ENCODE peak calls at places on chromosomes 5 and 9, in six cellular contexts. One of them, this sample, is unnamed. For H3K36me3, the result is how much of the 10 kb centered on the place peaks cover.

GRCh38 chr5:74030821-74031220 is 404.8 kb downstream of the ARHGEF28 start:
- DNase-seq in GM23338: no peak
- DNase-seq in lung: no peak
- DNase-seq in brain microvascular endothelial cell: no peak
- DNase-seq in psoas muscle: no peak
- DNase-seq in tibial artery: no peak
- DNase-seq in this sample: no peak

GRCh38 chr9:85431396-85432102 is 310.2 kb downstream of the AGTPBP1 start:
- DNase-seq in GM23338: no peak
- DNase-seq in lung: no peak
- DNase-seq in brain microvascular endothelial cell: no peak
- DNase-seq in psoas muscle: no peak
- DNase-seq in tibial artery: no peak
- DNase-seq in this sample: no peak

GRCh38 chr9:81823672-81824554 is 104.3 kb upstream of the SPATA31D4 start:
- DNase-seq in GM23338: no peak
- DNase-seq in lung: no peak
- DNase-seq in brain microvascular endothelial cell: no peak
- DNase-seq in psoas muscle: no peak
- DNase-seq in tibial artery: no peak
- DNase-seq in this sample: no peak

GRCh38 chr5:174699131-174699530 is 25.3 kb upstream of the MSX2 start:
- DNase-seq in GM23338: no peak
- DNase-seq in lung: no peak
- DNase-seq in brain microvascular endothelial cell: no peak
- DNase-seq in psoas muscle: no peak
- DNase-seq in tibial artery: no peak
- DNase-seq in this sample: no peak

GRCh38 chr5:8831854-8832253 is 714.0 kb downstream of the SEMA5A start:
- DNase-seq in GM23338: no peak
- DNase-seq in lung: no peak
- DNase-seq in brain microvascular endothelial cell: no peak
- DNase-seq in psoas muscle: no peak
- DNase-seq in tibial artery: no peak
- DNase-seq in this sample: no peak

GRCh38 chr5:107937710-107938355 is 267.1 kb upstream of the EFNA5 start:
- DNase-seq in GM23338: no peak
- DNase-seq in lung: no peak
- DNase-seq in brain microvascular endothelial cell: no peak
- DNase-seq in psoas muscle: no peak
- DNase-seq in tibial artery: no peak
- DNase-seq in this sample: no peak

GRCh38 chr5:141430332-141431113 is at the start of gene PCDHGA12:
- DNase-seq in GM23338: peak
- DNase-seq in lung: no peak
- DNase-seq in brain microvascular endothelial cell: peak
- DNase-seq in psoas muscle: peak
- DNase-seq in tibial artery: peak
- DNase-seq in this sample: no peak

GRCh38 chr9:88425538-88425950 is 37.3 kb downstream of the SPIN1 start:
- DNase-seq in GM23338: peak
- DNase-seq in lung: no peak
- DNase-seq in brain microvascular endothelial cell: no peak
- DNase-seq in psoas muscle: no peak
- DNase-seq in tibial artery: no peak
- DNase-seq in this sample: no peak

GRCh38 chr9:109101810-109102209 is 17.9 kb downstream of the TMEM245 start:
- DNase-seq in GM23338: no peak
- DNase-seq in lung: no peak
- DNase-seq in brain microvascular endothelial cell: peak
- DNase-seq in psoas muscle: no peak
- DNase-seq in tibial artery: no peak
- DNase-seq in this sample: peak

GRCh38 chr9:133238272-133238850 is 29.3 kb upstream of the OBP2B start:
- DNase-seq in GM23338: peak
- DNase-seq in lung: peak
- DNase-seq in brain microvascular endothelial cell: peak
- DNase-seq in psoas muscle: peak
- DNase-seq in tibial artery: peak
- DNase-seq in this sample: no peak

GRCh38 chr5:39466804-39467203 is 42.0 kb upstream of the DAB2 start:
- DNase-seq in GM23338: no peak
- DNase-seq in lung: no peak
- DNase-seq in brain microvascular endothelial cell: no peak
- DNase-seq in psoas muscle: no peak
- DNase-seq in tibial artery: no peak
- DNase-seq in this sample: no peak

GRCh38 chr9:35499029-35499700 is 9.3 kb downstream of the RUSC2 start:
- DNase-seq in GM23338: no peak
- DNase-seq in lung: no peak
- DNase-seq in brain microvascular endothelial cell: no peak
- DNase-seq in psoas muscle: no peak
- DNase-seq in tibial artery: no peak
- DNase-seq in this sample: no peak

GRCh38 chr5:164600166-164600715 is 1094.8 kb downstream of the MAT2B start:
- DNase-seq in GM23338: no peak
- DNase-seq in lung: no peak
- DNase-seq in brain microvascular endothelial cell: no peak
- DNase-seq in psoas muscle: no peak
- DNase-seq in tibial artery: no peak
- DNase-seq in this sample: no peak

GRCh38 chr9:96209407-96210031 is 92.5 kb downstream of the HSD17B3 start:
- DNase-seq in GM23338: no peak
- DNase-seq in lung: no peak
- DNase-seq in brain microvascular endothelial cell: peak
- DNase-seq in psoas muscle: no peak
- DNase-seq in tibial artery: peak
- DNase-seq in this sample: no peak

GRCh38 chr9:113298311-113298710 is 4.9 kb downstream of the RNF183 start:
- DNase-seq in GM23338: no peak
- DNase-seq in lung: no peak
- DNase-seq in brain microvascular endothelial cell: no peak
- DNase-seq in psoas muscle: no peak
- DNase-seq in tibial artery: no peak
- DNase-seq in this sample: no peak

GRCh38 chr9:113296796-113297558 is 6.2 kb downstream of the RNF183 start:
- DNase-seq in GM23338: no peak
- DNase-seq in lung: no peak
- DNase-seq in brain microvascular endothelial cell: no peak
- DNase-seq in psoas muscle: no peak
- DNase-seq in tibial artery: no peak
- DNase-seq in this sample: no peak

GRCh38 chr9:113290052-113290607 is 13.0 kb downstream of the RNF183 start:
- DNase-seq in GM23338: no peak
- DNase-seq in lung: no peak
- DNase-seq in brain microvascular endothelial cell: no peak
- DNase-seq in psoas muscle: no peak
- DNase-seq in tibial artery: no peak
- DNase-seq in this sample: no peak

GRCh38 chr9:113289091-113289490 is 13.6 kb downstream of the PRPF4 start:
- DNase-seq in GM23338: no peak
- DNase-seq in lung: no peak
- DNase-seq in brain microvascular endothelial cell: no peak
- DNase-seq in psoas muscle: no peak
- DNase-seq in tibial artery: no peak
- DNase-seq in this sample: no peak

DNA sequence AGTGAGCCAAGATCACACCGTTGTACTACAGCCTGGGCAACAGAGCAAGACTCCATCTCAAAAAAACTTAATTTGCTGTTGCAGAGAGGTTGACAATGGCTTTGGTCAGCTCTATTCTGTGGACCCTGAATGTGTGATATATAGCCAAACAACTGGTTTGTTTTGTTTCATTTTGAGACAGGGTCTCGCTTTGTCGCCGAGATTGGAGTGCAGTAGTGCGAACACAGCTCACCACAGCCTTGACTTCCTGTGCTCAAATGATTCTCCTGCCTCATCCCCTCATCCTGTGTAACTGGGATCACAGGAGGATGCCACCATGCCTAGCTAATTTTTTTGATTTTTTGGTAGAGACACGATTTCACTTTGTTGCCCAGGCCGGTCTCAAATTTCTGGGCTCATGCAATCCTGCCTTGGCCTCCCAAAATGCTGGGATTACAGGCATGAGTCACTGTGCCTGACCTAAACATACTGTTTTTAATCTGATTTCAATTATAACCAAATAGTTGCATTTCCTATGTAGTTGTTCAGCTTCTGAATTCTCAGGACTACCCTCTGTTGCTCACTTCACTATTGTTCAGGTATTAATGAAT is 9.8 kb downstream of the RNF183 start:
- DNase-seq in GM23338: no peak
- DNase-seq in lung: no peak
- DNase-seq in brain microvascular endothelial cell: no peak
- DNase-seq in psoas muscle: no peak
- DNase-seq in tibial artery: no peak
- DNase-seq in this sample: no peak
- H3K36me3 ChIP-seq in GM23338: under half
- H3K36me3 ChIP-seq in lung: under half
- H3K36me3 ChIP-seq in brain microvascular endothelial cell: under half
- H3K36me3 ChIP-seq in psoas muscle: under half
- H3K36me3 ChIP-seq in tibial artery: under half
- H3K36me3 ChIP-seq in this sample: under half

DNA sequence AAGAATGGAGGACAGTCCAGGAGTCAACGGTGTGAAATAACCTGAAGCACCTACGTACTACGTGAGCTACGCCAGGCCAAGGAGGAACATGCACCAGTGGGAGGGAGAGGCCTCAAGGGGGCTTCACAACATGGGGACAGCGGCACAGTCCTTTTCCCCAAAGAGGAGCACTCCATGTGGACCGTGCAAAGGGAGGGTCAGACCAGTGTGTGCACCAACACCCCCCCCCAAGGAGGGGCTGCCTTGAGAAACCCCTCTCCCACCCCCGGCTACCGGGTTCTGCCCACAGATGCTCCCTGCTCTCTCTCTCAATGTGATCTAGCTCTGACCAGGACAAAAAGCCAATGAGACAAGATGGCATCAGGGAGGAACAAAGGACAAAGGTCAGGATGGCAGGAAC is 68.6 kb downstream of the PRRT1B start:
- DNase-seq in GM23338: no peak
- DNase-seq in lung: no peak
- DNase-seq in brain microvascular endothelial cell: no peak
- DNase-seq in psoas muscle: peak
- DNase-seq in tibial artery: no peak
- DNase-seq in this sample: no peak
- H3K36me3 ChIP-seq in GM23338: under half
- H3K36me3 ChIP-seq in lung: under half
- H3K36me3 ChIP-seq in brain microvascular endothelial cell: under half
- H3K36me3 ChIP-seq in psoas muscle: under half
- H3K36me3 ChIP-seq in tibial artery: under half
- H3K36me3 ChIP-seq in this sample: under half

GRCh38 chr5:37014321-37014720 is 137.8 kb downstream of the NIPBL start:
- DNase-seq in GM23338: no peak
- DNase-seq in lung: no peak
- DNase-seq in brain microvascular endothelial cell: no peak
- DNase-seq in psoas muscle: no peak
- DNase-seq in tibial artery: no peak
- DNase-seq in this sample: no peak

GRCh38 chr5:37015795-37016666 is 139.5 kb downstream of the NIPBL start:
- DNase-seq in GM23338: no peak
- DNase-seq in lung: no peak
- DNase-seq in brain microvascular endothelial cell: no peak
- DNase-seq in psoas muscle: no peak
- DNase-seq in tibial artery: no peak
- DNase-seq in this sample: no peak
- H3K36me3 ChIP-seq in GM23338: under half
- H3K36me3 ChIP-seq in lung: under half
- H3K36me3 ChIP-seq in brain microvascular endothelial cell: under half
- H3K36me3 ChIP-seq in psoas muscle: under half
- H3K36me3 ChIP-seq in tibial artery: half or more
- H3K36me3 ChIP-seq in this sample: under half

GRCh38 chr5:146273109-146273508 is 65.5 kb upstream of the POU4F3 start:
- DNase-seq in GM23338: no peak
- DNase-seq in lung: no peak
- DNase-seq in brain microvascular endothelial cell: no peak
- DNase-seq in psoas muscle: no peak
- DNase-seq in tibial artery: no peak
- DNase-seq in this sample: no peak
- H3K36me3 ChIP-seq in GM23338: under half
- H3K36me3 ChIP-seq in lung: under half
- H3K36me3 ChIP-seq in brain microvascular endothelial cell: under half
- H3K36me3 ChIP-seq in psoas muscle: under half
- H3K36me3 ChIP-seq in tibial artery: half or more
- H3K36me3 ChIP-seq in this sample: under half

GRCh38 chr5:126812199-126812570 is 35.2 kb downstream of the LMNB1 start:
- DNase-seq in GM23338: no peak
- DNase-seq in lung: no peak
- DNase-seq in brain microvascular endothelial cell: no peak
- DNase-seq in psoas muscle: no peak
- DNase-seq in tibial artery: no peak
- DNase-seq in this sample: no peak
- H3K36me3 ChIP-seq in GM23338: half or more
- H3K36me3 ChIP-seq in lung: under half
- H3K36me3 ChIP-seq in brain microvascular endothelial cell: under half
- H3K36me3 ChIP-seq in psoas muscle: under half
- H3K36me3 ChIP-seq in tibial artery: under half
- H3K36me3 ChIP-seq in this sample: under half

GRCh38 chr9:129139993-129140396 is 28.8 kb downstream of the PTPA start:
- DNase-seq in GM23338: peak
- DNase-seq in lung: peak
- DNase-seq in brain microvascular endothelial cell: peak
- DNase-seq in psoas muscle: peak
- DNase-seq in tibial artery: peak
- DNase-seq in this sample: peak

GRCh38 chr9:129139233-129139992 is 28.2 kb downstream of the PTPA start:
- DNase-seq in GM23338: peak
- DNase-seq in lung: peak
- DNase-seq in brain microvascular endothelial cell: peak
- DNase-seq in psoas muscle: peak
- DNase-seq in tibial artery: peak
- DNase-seq in this sample: no peak

GRCh38 chr9:129137292-129138143 is 26.3 kb downstream of the PTPA start:
- DNase-seq in GM23338: no peak
- DNase-seq in lung: no peak
- DNase-seq in brain microvascular endothelial cell: no peak
- DNase-seq in psoas muscle: no peak
- DNase-seq in tibial artery: no peak
- DNase-seq in this sample: no peak

GRCh38 chr9:129138144-129138462 is 26.9 kb downstream of the PTPA start:
- DNase-seq in GM23338: no peak
- DNase-seq in lung: no peak
- DNase-seq in brain microvascular endothelial cell: no peak
- DNase-seq in psoas muscle: no peak
- DNase-seq in tibial artery: no peak
- DNase-seq in this sample: no peak

GRCh38 chr9:129138476-129139232 is 27.4 kb downstream of the PTPA start:
- DNase-seq in GM23338: no peak
- DNase-seq in lung: peak
- DNase-seq in brain microvascular endothelial cell: no peak
- DNase-seq in psoas muscle: peak
- DNase-seq in tibial artery: peak
- DNase-seq in this sample: no peak
- H3K36me3 ChIP-seq in GM23338: under half
- H3K36me3 ChIP-seq in lung: under half
- H3K36me3 ChIP-seq in brain microvascular endothelial cell: under half
- H3K36me3 ChIP-seq in psoas muscle: under half
- H3K36me3 ChIP-seq in tibial artery: under half
- H3K36me3 ChIP-seq in this sample: under half

GRCh38 chr5:168013546-168013945 is 277.9 kb upstream of the WWC1 start:
- DNase-seq in GM23338: no peak
- DNase-seq in lung: no peak
- DNase-seq in brain microvascular endothelial cell: no peak
- DNase-seq in psoas muscle: no peak
- DNase-seq in tibial artery: no peak
- DNase-seq in this sample: no peak
- H3K36me3 ChIP-seq in GM23338: under half
- H3K36me3 ChIP-seq in lung: under half
- H3K36me3 ChIP-seq in brain microvascular endothelial cell: under half
- H3K36me3 ChIP-seq in psoas muscle: under half
- H3K36me3 ChIP-seq in tibial artery: under half
- H3K36me3 ChIP-seq in this sample: under half

This sample was measured in kidney epithelial cell.